ENCODE peak calls at places on chromosome 5, in four cellular contexts. N is vagina, A is fibroblast of pulmonary artery, S is lower leg skin. H is an unnamed sample.

GRCh38 chr5:149760700-149761187 is 30.6 kb downstream of the PPARGC1B start:
- DNase-seq in A (no peak), N (no peak), S (no peak), H (no peak)

GRCh38 chr5:150640311-150641005 is at the start of gene SYNPO:
- DNase-seq in A (peak), S (peak), N (no peak), H (no peak)

GRCh38 chr5:181173420-181174342 is 26.3 kb downstream of the OR2V2 start:
- DNase-seq in S (no peak), A (peak), N (no peak), H (no peak)

GRCh38 chr5:139966856-139967255 is 76.2 kb downstream of the NRG2 start:
- DNase-seq in A (no peak), S (no peak), N (no peak), H (no peak)

GRCh38 chr5:149240354-149240998 is 31.2 kb upstream of the AFAP1L1 start:
- DNase-seq in S (peak), A (no peak), N (no peak), H (no peak)

GRCh38 chr5:37086466-37087178 is 162.6 kb downstream of the CPLANE1 start:
- DNase-seq in S (no peak), N (no peak), A (peak), H (no peak)

GRCh38 chr5:148735301-148735700 is 81.0 kb upstream of the HTR4 start:
- DNase-seq in A (no peak), S (no peak), N (no peak), H (no peak)

GRCh38 chr5:40572947-40573346 is 106.8 kb upstream of the PTGER4 start:
- DNase-seq in N (no peak), A (peak), S (no peak), H (no peak)

GRCh38 chr5:136212252-136212721 is 19.3 kb upstream of the SMIM32 start:
- DNase-seq in A (peak), S (no peak), N (no peak), H (peak)

GRCh38 chr5:4208996-4209395 is 613.4 kb downstream of the IRX1 start:
- DNase-seq in A (no peak), N (peak), S (no peak), H (no peak)

GRCh38 chr5:109987355-109987754 is 297.6 kb downstream of the MAN2A1 start:
- DNase-seq in A (peak), S (no peak), N (no peak), H (no peak)

GRCh38 chr5:153704110-153704509 is 213.6 kb downstream of the GRIA1 start:
- DNase-seq in S (no peak), N (no peak), A (no peak), H (no peak)

GRCh38 chr5:1246711-1247431 is 21.7 kb downstream of the SLC6A18 start:
- DNase-seq in A (peak), S (no peak), N (no peak), H (peak)

GRCh38 chr5:68319316-68320093 is 103.9 kb downstream of the PIK3R1 start:
- DNase-seq in S (no peak), A (peak), N (no peak), H (no peak)

GRCh38 chr5:154806176-154806575 is 44.2 kb downstream of the FAXDC2 start:
- DNase-seq in N (no peak), A (no peak), S (no peak), H (no peak)

GRCh38 chr5:135255461-135256178 is 143.4 kb downstream of the MACROH2A1 start:
- DNase-seq in S (no peak), A (no peak), N (no peak), H (no peak)

GRCh38 chr5:162209005-162209605 is 141.5 kb downstream of the GABRG2 start:
- DNase-seq in A (no peak), S (peak), N (no peak), H (peak)

GRCh38 chr5:109688647-109688998 is 1.1 kb upstream of the MAN2A1 start:
- DNase-seq in N (no peak), S (no peak), A (peak), H (no peak)

GRCh38 chr5:54727874-54728273 is 210.3 kb downstream of the SNX18 start:
- DNase-seq in S (no peak), A (no peak), N (no peak), H (no peak)

GRCh38 chr5:43191740-43192557 is at the start of gene NIM1K:
- DNase-seq in A (peak), N (no peak), S (peak), H (peak)

GRCh38 chr5:3715048-3715447 is 119.4 kb downstream of the IRX1 start:
- DNase-seq in A (no peak), N (no peak), S (peak), H (no peak)

GRCh38 chr5:140182075-140182709 is 7.2 kb downstream of the CYSTM1 start:
- DNase-seq in S (no peak), A (peak), N (no peak), H (no peak)

DNA sequence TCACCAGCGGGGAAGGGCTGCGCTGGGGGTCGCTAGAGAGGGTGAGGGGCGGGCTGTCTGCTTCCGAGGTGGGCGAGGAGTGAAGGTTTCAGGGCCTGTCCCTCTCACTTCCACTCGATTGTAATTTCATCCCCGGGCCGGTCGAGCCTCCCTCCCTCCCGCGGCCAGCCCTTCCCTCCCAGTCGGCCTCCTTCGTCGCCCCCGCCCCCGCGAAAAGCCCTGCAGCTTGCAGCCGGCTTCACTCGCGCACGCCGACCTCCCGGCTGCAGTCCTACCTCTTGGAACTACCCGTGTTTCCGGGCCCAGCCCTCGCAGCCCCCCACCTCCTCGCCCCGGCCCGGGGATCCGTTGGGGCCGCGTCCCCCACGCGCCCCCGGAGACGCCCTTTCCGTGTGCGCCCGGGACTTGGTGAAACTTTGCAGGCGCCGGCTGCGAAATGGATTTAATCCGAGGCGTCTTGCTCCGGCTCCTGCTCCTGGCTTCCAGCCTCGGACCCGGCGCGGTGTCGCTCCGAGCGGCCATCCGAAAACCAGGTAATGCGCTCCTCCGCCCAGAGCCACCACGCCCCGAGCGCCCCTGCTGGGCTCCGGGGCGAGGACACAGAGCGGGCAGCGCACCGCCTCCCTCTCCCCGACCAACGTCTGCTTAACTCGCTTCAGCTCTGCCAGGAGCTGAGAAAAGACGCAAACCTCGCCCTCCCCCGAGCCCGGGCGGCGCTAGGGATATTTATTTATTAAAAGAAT is at the start of gene EGFLAM:
- DNase-seq in S (no peak), N (no peak), A (no peak), H (peak)
- TF ChIP-seq CTCF in S (no peak), N (no peak), A (no peak), H (peak)

GRCh38 chr5:72269411-72269780 is 50.6 kb downstream of the MRPS27 start:
- DNase-seq in A (no peak), N (no peak), S (no peak), H (no peak)
- TF ChIP-seq CTCF in A (no peak), N (no peak), S (no peak), H (peak)

DNA sequence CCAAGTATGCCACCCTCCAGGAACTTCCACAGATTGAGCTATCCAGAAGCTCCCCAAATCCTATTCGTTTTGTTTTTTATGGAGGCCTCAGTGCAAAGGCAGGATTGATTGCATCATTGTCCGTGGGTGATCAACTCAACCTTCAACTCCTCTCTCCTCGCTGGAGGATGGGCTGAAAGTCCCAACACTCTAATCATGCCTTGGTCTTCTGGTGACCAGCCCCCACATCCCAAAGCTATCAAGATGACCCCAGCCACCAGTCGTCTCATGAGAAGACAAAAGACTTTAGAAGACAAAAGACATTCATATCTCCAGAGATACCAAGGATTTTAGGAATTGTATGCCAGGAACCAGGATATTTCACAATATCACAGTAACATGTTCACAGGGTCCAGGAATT is 441.6 kb upstream of the WWC1 start:
- DNase-seq in A (peak), S (no peak), N (no peak), H (no peak)
- TF ChIP-seq CTCF in A (no peak), S (no peak), N (no peak), H (no peak)

GRCh38 chr5:144567416-144567770 is 396.7 kb downstream of the KCTD16 start:
- DNase-seq in A (no peak), N (no peak), S (no peak), H (no peak)
- TF ChIP-seq CTCF in A (no peak), N (no peak), S (no peak), H (no peak)

GRCh38 chr5:73497537-73498056 is 645 bp upstream of the BTF3 start:
- DNase-seq in A (no peak), N (no peak), S (no peak), H (no peak)

GRCh38 chr5:73499187-73499586 is 945 bp downstream of the BTF3 start:
- DNase-seq in A (peak), S (no peak), N (no peak), H (no peak)

GRCh38 chr5:73495772-73496346 is 2.4 kb upstream of the BTF3 start:
- DNase-seq in A (no peak), N (no peak), S (no peak), H (no peak)

GRCh38 chr5:73498057-73498992 is at the start of gene BTF3:
- DNase-seq in N (peak), S (peak), A (peak), H (peak)

GRCh38 chr5:73496984-73497457 is 1.2 kb upstream of the BTF3 start:
- DNase-seq in S (no peak), A (peak), N (no peak), H (no peak)
- TF ChIP-seq CTCF in S (no peak), A (peak), N (no peak), H (peak)

DNA sequence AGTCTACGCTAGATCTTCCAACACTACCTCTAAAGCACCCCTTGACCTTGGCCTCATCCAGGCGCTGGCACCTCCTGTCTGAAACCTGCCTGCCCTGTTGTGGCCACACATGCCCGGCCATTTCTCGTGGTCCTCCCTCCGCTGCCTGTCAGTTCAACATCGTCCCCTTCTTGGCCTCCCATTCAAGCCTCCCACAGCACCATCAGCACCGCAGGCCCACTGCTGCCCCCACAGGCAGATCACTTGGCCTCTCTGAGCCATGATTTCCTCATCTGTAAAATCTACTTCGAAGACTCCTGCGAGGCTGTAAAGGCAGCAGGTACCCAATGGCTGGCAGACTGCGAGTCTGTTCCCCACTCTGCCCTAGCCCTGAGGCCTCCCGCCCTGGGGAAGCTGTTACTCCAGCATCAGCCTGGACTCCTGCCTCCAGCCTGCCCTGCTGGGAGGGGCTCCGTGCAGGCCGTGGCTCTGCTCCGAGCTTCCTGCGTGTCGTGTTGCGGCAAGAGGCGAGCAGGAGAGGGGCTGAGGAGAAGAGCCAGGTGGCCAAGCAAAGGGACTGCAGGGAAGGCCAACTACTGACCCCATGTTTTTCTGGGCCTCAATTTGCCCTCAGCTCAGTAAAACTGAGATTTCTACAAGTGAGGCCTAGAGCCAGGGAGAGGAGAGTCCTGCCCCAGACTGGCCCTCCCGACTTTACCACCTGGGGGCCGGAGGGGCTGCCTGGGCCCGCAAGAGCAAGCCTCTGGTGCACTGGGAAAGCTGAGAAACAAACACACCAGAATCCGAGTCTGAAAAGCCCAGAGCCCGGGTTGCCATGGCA is 70.5 kb upstream of the LRRTM2 start:
- DNase-seq in N (no peak), S (no peak), A (no peak), H (no peak)
- TF ChIP-seq CTCF in N (no peak), S (no peak), A (no peak), H (no peak)

GRCh38 chr5:84382363-84383295 is 2.1 kb downstream of the EDIL3 start:
- DNase-seq in S (peak), N (no peak), A (peak), H (peak)
- TF ChIP-seq CTCF in S (no peak), N (no peak), A (no peak), H (no peak)

DNA sequence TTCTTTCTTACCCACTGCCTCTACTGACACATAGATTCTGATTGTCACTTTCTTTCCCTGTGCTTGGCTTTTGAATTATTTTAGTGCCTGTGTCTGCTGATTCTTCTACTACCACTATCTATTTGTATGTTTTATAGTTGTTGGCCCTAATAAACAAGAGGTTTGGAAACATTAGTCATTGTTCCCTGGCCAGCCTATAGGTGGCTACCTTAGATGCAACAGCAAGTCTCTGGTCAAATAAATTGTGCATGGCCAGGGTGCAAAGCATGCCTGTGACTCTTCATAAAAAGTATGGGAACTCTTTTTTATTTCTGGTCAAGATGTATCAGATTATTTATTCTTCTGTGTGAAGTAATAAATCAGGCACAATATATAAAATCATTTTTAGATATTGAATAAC is 124.4 kb downstream of the PLK2 start:
- DNase-seq in N (no peak), A (peak), S (no peak), H (no peak)
- TF ChIP-seq CTCF in N (no peak), A (peak), S (no peak), H (no peak)

DNA sequence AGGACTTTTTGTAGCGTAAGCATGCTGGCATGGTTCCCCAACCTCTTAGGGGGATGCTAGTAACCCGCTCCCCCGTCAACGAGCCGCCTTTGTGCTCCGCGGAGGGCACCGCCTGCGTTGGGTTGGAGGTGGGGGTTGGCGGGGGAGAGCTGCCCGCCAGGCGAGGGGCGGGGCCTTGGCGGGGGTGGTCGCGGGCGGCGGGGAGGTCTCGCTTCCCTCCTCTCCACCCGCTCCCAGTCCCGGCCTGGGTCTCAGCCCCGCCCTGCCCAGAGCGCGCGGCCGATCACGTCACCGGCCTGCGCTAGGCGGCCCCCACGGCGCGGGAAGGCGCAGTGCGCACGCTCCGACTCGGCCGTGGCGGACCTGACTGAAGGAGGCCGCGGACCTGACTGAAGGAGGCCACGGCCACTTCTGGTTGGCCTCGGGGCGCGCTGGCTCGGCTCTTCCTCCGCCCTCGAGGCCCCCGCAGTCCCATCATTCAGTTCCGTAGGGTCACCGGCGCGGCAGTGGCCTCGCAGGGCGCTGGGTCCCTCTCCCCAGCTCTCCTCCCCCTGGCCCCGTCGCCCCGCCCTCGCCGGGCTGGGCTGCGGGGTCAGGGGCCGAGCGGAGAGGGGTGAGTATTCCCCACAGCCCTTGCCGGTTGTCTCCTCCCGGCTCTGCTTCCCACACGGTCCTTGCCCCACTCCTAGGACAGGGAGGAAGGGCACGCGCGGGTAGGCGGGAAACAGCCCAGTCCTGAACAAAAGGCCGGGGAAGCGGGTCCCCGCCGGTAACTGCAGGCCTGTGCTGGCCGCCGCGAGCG is at the start of gene ATG10:
- DNase-seq in A (peak), N (no peak), S (peak), H (peak)
- TF ChIP-seq CTCF in A (no peak), N (no peak), S (no peak), H (no peak)